ENCODE peak calls at places on chromosomes 12 and 14, in seven cellular contexts. M is tibial nerve, S is Peyer's patch, L is NB4, J is suprapubic skin, R is HepG2, O is gastrocnemius medialis. E is an unnamed sample.

GRCh38 chr14:93012516-93013367 is 89.8 kb downstream of the CHGA start:
- DNase-seq in L (no peak), J (no peak), O (no peak), S (no peak), M (no peak), R (no peak), E (no peak)

GRCh38 chr12:124647316-124647715 is 79.9 kb upstream of the NCOR2 start:
- DNase-seq in O (no peak), L (no peak), R (no peak), S (no peak), J (no peak), M (no peak), E (no peak)

GRCh38 chr14:33850826-33851225 is 100.0 kb downstream of the EGLN3 start:
- DNase-seq in L (no peak), O (no peak), R (no peak), S (no peak), J (no peak), M (no peak), E (no peak)

GRCh38 chr12:40144023-40144422 is 38.1 kb upstream of the SLC2A13 start:
- DNase-seq in R (no peak), O (no peak), J (no peak), L (peak), M (no peak), S (no peak), E (no peak)

GRCh38 chr14:44979740-44980346 is 17.9 kb downstream of the TOGARAM1 start:
- DNase-seq in J (no peak), M (no peak), S (no peak), L (no peak), R (no peak), O (no peak), E (no peak)

GRCh38 chr12:78562358-78563205 is 302.0 kb upstream of the SYT1 start:
- DNase-seq in M (no peak), O (no peak), R (peak), J (no peak), S (no peak), L (peak), E (no peak)

GRCh38 chr12:95918194-95918993 is 24.0 kb downstream of the CCDC38 start:
- DNase-seq in L (peak), J (no peak), M (no peak), O (no peak), S (peak), R (peak), E (no peak)

GRCh38 chr12:15662983-15663659 is 126.1 kb downstream of the EPS8 start:
- DNase-seq in M (no peak), J (no peak), S (no peak), O (no peak), L (no peak), R (no peak), E (no peak)

GRCh38 chr12:63276537-63277365 is 125.8 kb upstream of the AVPR1A start:
- DNase-seq in R (peak), O (no peak), J (no peak), S (peak), M (no peak), L (peak), E (no peak)

DNA sequence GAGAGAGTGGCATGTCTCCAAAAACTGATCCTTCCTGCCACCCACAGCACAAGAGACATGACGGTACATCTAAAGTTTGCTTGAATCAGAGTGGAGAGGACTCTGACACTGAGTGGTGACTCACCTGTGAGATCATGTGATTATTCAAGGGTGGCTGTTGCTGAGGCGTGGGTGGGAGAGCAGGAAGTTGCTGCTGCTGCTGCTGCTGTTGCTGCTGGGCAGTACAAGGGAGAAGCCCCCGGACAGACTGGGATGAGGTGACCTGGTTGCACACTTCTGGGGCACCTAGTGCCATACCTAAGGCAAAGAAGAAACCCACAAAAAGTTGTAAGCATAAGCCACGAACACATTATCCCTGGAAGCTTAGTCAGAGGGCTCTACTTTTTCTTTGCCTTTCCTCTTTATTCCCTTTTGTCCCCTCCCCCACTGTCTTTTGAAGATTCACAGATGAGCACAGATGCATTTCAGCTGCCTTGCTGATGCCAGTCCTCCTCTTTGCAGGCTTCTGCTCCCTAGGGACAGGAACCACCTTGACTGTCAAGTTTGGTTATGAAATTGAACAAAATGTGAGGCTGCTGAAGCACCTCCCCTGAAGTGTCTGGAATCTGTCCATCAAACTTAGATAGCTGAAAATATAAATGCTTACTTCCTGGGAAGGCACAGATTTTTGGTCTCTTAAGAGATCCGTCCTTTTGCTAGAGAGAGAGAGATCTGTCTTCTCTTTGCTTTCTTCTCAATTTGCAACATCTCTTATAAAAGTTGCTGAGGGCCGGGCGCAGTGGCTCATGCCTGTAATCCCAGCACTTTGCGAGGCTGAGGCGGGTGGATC is 29.5 kb upstream of the STAC3 start:
- DNase-seq in O (no peak), J (no peak), R (peak), S (peak), L (peak), M (no peak), E (no peak)
- TF ChIP-seq POLR2A in O (no peak), J (no peak), R (no peak), S (no peak), L (no peak), M (no peak), E (no peak)

GRCh38 chr14:94051779-94052178 is 25.6 kb downstream of the OTUB2 start:
- DNase-seq in L (no peak), R (no peak), O (no peak), S (no peak), J (no peak), M (no peak), E (no peak)
- TF ChIP-seq POLR2A in L (no peak), R (no peak), O (no peak), S (no peak), J (no peak), M (no peak), E (no peak)

DNA sequence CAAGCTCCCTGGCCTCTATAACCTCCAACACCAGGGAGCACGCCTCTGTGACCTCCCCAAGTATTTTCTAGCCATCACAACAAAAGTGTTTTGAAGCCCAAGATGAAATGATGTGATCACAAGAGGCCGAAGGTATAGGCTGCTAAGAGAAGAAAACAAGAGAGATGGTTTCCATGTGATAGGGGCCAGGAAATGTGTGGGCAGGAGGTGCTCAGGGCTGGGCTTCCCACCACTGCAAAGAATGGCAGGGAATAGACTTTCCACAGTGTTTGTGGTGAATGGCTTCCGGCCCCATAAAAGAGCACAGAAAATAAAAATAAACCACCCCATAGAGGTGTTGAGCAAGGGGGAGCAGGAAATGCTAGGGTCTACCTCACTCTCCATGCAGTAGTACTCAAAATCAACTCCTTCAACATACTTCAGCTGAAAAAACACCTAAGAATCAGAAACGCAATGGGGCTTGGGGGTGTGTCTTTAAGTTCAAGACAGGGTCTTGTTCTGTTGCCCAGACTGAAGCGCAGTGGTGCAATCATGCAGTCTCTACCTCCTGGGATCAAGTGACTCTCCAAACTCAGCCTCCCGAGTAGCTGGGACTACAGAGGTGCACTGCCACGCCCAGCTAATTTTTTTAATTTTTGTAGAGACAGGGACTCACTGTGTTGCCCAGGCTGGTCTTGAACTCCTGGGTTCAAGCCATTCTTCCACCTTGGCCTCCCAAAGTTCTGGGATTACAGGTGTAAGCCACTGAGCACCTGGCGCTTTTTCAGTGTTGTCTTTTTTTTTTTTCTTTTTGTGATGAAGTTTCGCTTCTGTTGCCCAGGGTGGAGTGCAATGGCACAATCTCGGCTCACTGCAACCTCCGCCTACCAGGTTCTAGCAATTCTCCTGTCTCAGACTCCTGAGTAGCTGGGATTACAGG is 27.1 kb downstream of the DAD1 start:
- DNase-seq in L (peak), J (no peak), R (peak), O (no peak), M (no peak), S (peak), E (no peak)
- TF ChIP-seq POLR2A in L (no peak), J (no peak), R (no peak), O (no peak), M (no peak), S (no peak), E (no peak)

GRCh38 chr12:108838194-108839010 is 19.0 kb downstream of the SSH1 start:
- DNase-seq in J (peak), O (peak), L (peak), R (peak), S (peak), M (peak), E (no peak)
- TF ChIP-seq POLR2A in J (peak), O (peak), L (no peak), R (no peak), S (no peak), M (no peak), E (peak)

GRCh38 chr14:104955396-104955770 is 22.8 kb downstream of the AHNAK2 start:
- DNase-seq in L (no peak), R (no peak), J (no peak), O (no peak), M (no peak), S (no peak), E (no peak)

GRCh38 chr14:104957146-104958113 is 20.7 kb downstream of the AHNAK2 start:
- DNase-seq in O (no peak), L (no peak), R (no peak), S (no peak), J (no peak), M (no peak), E (no peak)

GRCh38 chr14:104953896-104954656 is 24.1 kb downstream of the AHNAK2 start:
- DNase-seq in R (no peak), O (no peak), L (no peak), J (no peak), M (no peak), S (no peak), E (no peak)

GRCh38 chr14:104954746-104955395 is 23.3 kb downstream of the AHNAK2 start:
- DNase-seq in M (no peak), J (no peak), O (no peak), S (no peak), R (no peak), L (no peak), E (no peak)

GRCh38 chr14:104956290-104956890 is 21.8 kb downstream of the AHNAK2 start:
- DNase-seq in M (no peak), J (no peak), S (no peak), O (no peak), L (no peak), R (no peak), E (no peak)
- TF ChIP-seq POLR2A in M (no peak), J (no peak), S (no peak), O (no peak), L (no peak), R (no peak), E (no peak)

GRCh38 chr14:37583358-37584210 is 11.5 kb downstream of the FOXA1 start:
- DNase-seq in R (peak), O (no peak), M (no peak), L (no peak), J (no peak), S (peak), E (no peak)
- TF ChIP-seq POLR2A in R (no peak), O (no peak), M (no peak), L (no peak), J (no peak), S (no peak), E (no peak)

E was measured in esophagus squamous epithelium.